ENCODE peak calls at places on chromosomes 7 and 10, in seven cellular contexts. M, T, V, Y, Z, U and D are unnamed samples.
A peak's percentile ranks its signal among the peaks of the same experiment; 100 is the strongest.

GRCh38 chr7:125136755-125137547 is 207.3 kb upstream of the POT1 start:
- DNase-seq in M (no peak), T (no peak), V (no peak), Y (no peak), Z (no peak), U (peak; percentile 12), D (no peak)

GRCh38 chr10:618229-618989 is 71.1 kb downstream of the DIP2C start:
- DNase-seq in M (no peak), T (no peak), V (no peak), Y (no peak), Z (no peak), U (no peak), D (no peak)

GRCh38 chr10:2076528-2076927 is 339.2 kb upstream of the ADARB2 start:
- DNase-seq in M (no peak), T (no peak), V (no peak), Y (no peak), Z (no peak), U (no peak), D (no peak)

GRCh38 chr10:5478694-5479305 is 20.6 kb downstream of the CALML5 start:
- DNase-seq in M (no peak), T (no peak), V (no peak), Y (no peak), Z (no peak), U (no peak), D (no peak)

GRCh38 chr10:81838950-81839349 is 36.0 kb upstream of the NRG3 start:
- DNase-seq in M (no peak), T (no peak), V (no peak), Y (no peak), Z (no peak), U (peak; percentile 12), D (no peak)

GRCh38 chr10:101358706-101359300 is 4.8 kb downstream of the BTRC start:
- DNase-seq in M (no peak), T (no peak), V (no peak), Y (no peak), Z (no peak), U (no peak), D (no peak)

GRCh38 chr7:13651167-13651566 is 338.3 kb downstream of the ETV1 start:
- DNase-seq in M (no peak), T (no peak), V (no peak), Y (no peak), Z (no peak), U (no peak), D (no peak)

GRCh38 chr7:115099906-115100305 is 178.0 kb downstream of the MDFIC start:
- DNase-seq in M (no peak), T (no peak), V (no peak), Y (no peak), Z (no peak), U (peak; percentile 56), D (no peak)

GRCh38 chr7:36473454-36474282 is 84.0 kb downstream of the ANLN start:
- DNase-seq in M (peak; percentile 68), T (no peak), V (no peak), Y (peak; percentile 37), Z (no peak), U (peak; percentile 44), D (peak; percentile 7)

GRCh38 chr10:16944081-16944922 is 127.1 kb upstream of the RSU1 start:
- DNase-seq in M (no peak), T (no peak), V (no peak), Y (no peak), Z (no peak), U (peak; percentile 38), D (no peak)

GRCh38 chr10:104937528-104937927 is 296.4 kb downstream of the SORCS3 start:
- DNase-seq in M (no peak), T (no peak), V (no peak), Y (peak; percentile 45), Z (no peak), U (no peak), D (no peak)

GRCh38 chr7:101832205-101832631 is 14.8 kb downstream of the CUX1 start:
- DNase-seq in M (no peak), T (no peak), V (no peak), Y (no peak), Z (no peak), U (no peak), D (no peak)

GRCh38 chr7:132881317-132881716 is 200.6 kb downstream of the CHCHD3 start:
- DNase-seq in M (no peak), T (no peak), V (no peak), Y (no peak), Z (no peak), U (no peak), D (no peak)

GRCh38 chr7:17159500-17160037 is 138.9 kb upstream of the AHR start:
- DNase-seq in M (no peak), T (no peak), V (no peak), Y (no peak), Z (no peak), U (no peak), D (no peak)

GRCh38 chr10:112716076-112716475 is 234.0 kb upstream of the TCF7L2 start:
- DNase-seq in M (no peak), T (no peak), V (no peak), Y (no peak), Z (no peak), U (no peak), D (no peak)

GRCh38 chr7:44632196-44632595 is 25.8 kb downstream of the OGDH start:
- DNase-seq in M (no peak), T (no peak), V (no peak), Y (no peak), Z (no peak), U (no peak), D (no peak)

GRCh38 chr10:104253576-104254410 is 899 bp upstream of the GSTO1 start:
- DNase-seq in M (no peak), T (no peak), V (no peak), Y (no peak), Z (no peak), U (no peak), D (no peak)

GRCh38 chr7:36264123-36264916 is 111.3 kb downstream of the EEPD1 start:
- DNase-seq in M (no peak), T (no peak), V (no peak), Y (no peak), Z (no peak), U (no peak), D (no peak)

GRCh38 chr10:12907651-12908050 is 93.9 kb downstream of the CCDC3 start:
- DNase-seq in M (no peak), T (no peak), V (no peak), Y (no peak), Z (no peak), U (peak; percentile 15), D (no peak)

GRCh38 chr7:81607987-81608386 is 161.9 kb downstream of the HGF start:
- DNase-seq in M (no peak), T (no peak), V (no peak), Y (no peak), Z (no peak), U (no peak), D (no peak)

GRCh38 chr10:71573562-71574300 is 145.8 kb downstream of the C10orf105 start:
- DNase-seq in M (no peak), T (no peak), V (no peak), Y (no peak), Z (no peak), U (no peak), D (no peak)

GRCh38 chr10:13555884-13556529 is 27.2 kb upstream of the BEND7 start:
- DNase-seq in M (no peak), T (no peak), V (no peak), Y (peak; percentile 33), Z (no peak), U (no peak), D (no peak)

GRCh38 chr7:111132833-111133232 is 41.9 kb downstream of the LRRN3 start:
- DNase-seq in M (no peak), T (no peak), V (no peak), Y (no peak), Z (no peak), U (no peak), D (no peak)

GRCh38 chr7:39295791-39296190 is 270.4 kb upstream of the YAE1 start:
- DNase-seq in M (no peak), T (no peak), V (no peak), Y (no peak), Z (no peak), U (no peak), D (no peak)